ENCODE peak calls at places on chromosomes 16 and 17, in five cellular contexts. P is left ventricle myocardium inferior, I is heart right ventricle, G is upper lobe of right lung, A is colonic mucosa. Z is an unnamed sample. For H3K4me1 and H3K27me3, the result is how much of the 10 kb centered on the place peaks cover.

GRCh38 chr16:88886915-88887521 is 20.6 kb upstream of the PABPN1L start:
- DNase-seq in P (peak), I (peak), G (peak), A (peak), Z (peak)

GRCh38 chr16:85415196-85415988 is 197.7 kb upstream of the GSE1 start:
- DNase-seq in P (peak), I (no peak), G (peak), A (no peak), Z (peak)

GRCh38 chr17:20010099-20010863 is 1.1 kb downstream of the SPECC1 start:
- DNase-seq in P (peak), I (peak), G (no peak), A (peak), Z (no peak)

GRCh38 chr16:67668495-67669157 is 2.0 kb downstream of the C16orf86 start:
- DNase-seq in P (no peak), I (no peak), G (no peak), A (no peak), Z (peak)

GRCh38 chr17:76515291-76515949 is 14.2 kb upstream of the RHBDF2 start:
- DNase-seq in P (peak), I (peak), G (peak), A (peak), Z (peak)

GRCh38 chr16:1291576-1291974 is 17.9 kb upstream of the UBE2I start:
- DNase-seq in P (no peak), I (no peak), G (no peak), A (no peak), Z (no peak)

GRCh38 chr16:55386534-55387296 is 62.7 kb downstream of the IRX6 start:
- DNase-seq in P (no peak), I (no peak), G (no peak), A (no peak), Z (no peak)

GRCh38 chr16:57485091-57485915 is 990 bp downstream of the DOK4 start:
- DNase-seq in P (no peak), I (no peak), G (peak), A (peak), Z (no peak)

GRCh38 chr16:89289428-89290395 is 72.2 kb downstream of the ZNF778 start:
- DNase-seq in P (peak), I (peak), G (peak), A (peak), Z (peak)

GRCh38 chr16:77823067-77823466 is 34.7 kb downstream of the VAT1L start:
- DNase-seq in P (no peak), I (no peak), G (no peak), A (no peak), Z (no peak)

GRCh38 chr17:77141846-77142449 is 1.2 kb downstream of the SEC14L1 start:
- DNase-seq in P (no peak), I (no peak), G (no peak), A (no peak), Z (no peak)

GRCh38 chr17:42530952-42531454 is 5.0 kb upstream of the NAGLU start:
- DNase-seq in P (no peak), I (no peak), G (no peak), A (no peak), Z (no peak)
- H3K4me1 ChIP-seq in P (under half), I (under half), G (under half), A (under half), Z (under half)

GRCh38 chr17:6098050-6098449 is 27.9 kb downstream of the WSCD1 start:
- DNase-seq in P (no peak), I (no peak), G (peak), A (no peak), Z (no peak)

GRCh38 chr17:6100146-6100545 is 30.0 kb downstream of the WSCD1 start:
- DNase-seq in P (no peak), I (no peak), G (peak), A (no peak), Z (no peak)

GRCh38 chr17:6099492-6099891 is 29.3 kb downstream of the WSCD1 start:
- DNase-seq in P (no peak), I (no peak), G (peak), A (no peak), Z (no peak)

GRCh38 chr17:6097005-6097279 is 26.8 kb downstream of the WSCD1 start:
- DNase-seq in P (no peak), I (no peak), G (no peak), A (no peak), Z (peak)

GRCh38 chr17:6098466-6099180 is 28.4 kb downstream of the WSCD1 start:
- DNase-seq in P (peak), I (peak), G (peak), A (no peak), Z (no peak)
- TF ChIP-seq CTCF in P (no peak), I (no peak), G (no peak), A (no peak), Z (no peak)

DNA sequence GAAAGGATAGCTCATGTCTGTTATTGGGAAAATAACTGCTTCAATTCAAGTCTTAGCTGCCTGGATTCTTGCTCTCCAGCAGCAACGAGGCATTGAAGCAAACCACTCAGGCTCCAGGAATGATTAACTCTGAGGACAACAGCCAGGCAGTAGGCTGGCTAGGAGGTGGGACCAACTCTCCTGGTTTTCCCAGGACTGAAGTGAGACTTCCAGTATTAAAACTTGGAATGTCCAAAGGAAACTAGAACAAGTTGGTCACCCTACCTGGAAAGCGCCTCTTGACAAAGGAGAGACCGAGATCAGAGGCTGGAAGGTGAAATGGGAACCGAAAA is 100.7 kb downstream of the SALL1 start:
- DNase-seq in P (no peak), I (no peak), G (no peak), A (no peak), Z (no peak)
- H3K27me3 ChIP-seq in P (under half), I (under half), G (under half), A (under half), Z (under half)

GRCh38 chr17:55208078-55208812 is 56.5 kb upstream of the HLF start:
- DNase-seq in P (no peak), I (no peak), G (no peak), A (no peak), Z (no peak)

GRCh38 chr17:55210292-55210691 is 54.5 kb upstream of the HLF start:
- DNase-seq in P (no peak), I (no peak), G (no peak), A (no peak), Z (no peak)

GRCh38 chr17:55215711-55216110 is 49.0 kb upstream of the HLF start:
- DNase-seq in P (no peak), I (no peak), G (peak), A (no peak), Z (peak)

DNA sequence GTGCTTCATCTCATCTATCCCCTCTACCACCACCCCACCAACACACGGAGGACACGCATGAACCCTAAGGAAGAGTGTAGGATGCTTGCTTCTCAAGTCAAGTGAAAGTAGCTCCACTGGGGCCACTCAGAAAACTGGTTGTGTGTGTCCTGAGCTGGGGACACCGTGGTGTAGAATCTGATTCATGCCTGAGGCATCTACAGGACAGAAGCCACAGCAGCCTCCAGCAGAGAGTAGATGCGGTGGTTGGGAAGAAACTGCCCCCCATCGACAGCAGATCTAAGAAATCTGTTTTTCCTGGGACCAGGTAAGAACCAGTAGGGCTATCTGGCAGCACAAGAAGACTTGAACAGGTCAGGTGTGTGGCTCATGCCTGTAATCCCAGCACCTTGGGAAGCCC is 51.9 kb upstream of the HLF start:
- DNase-seq in P (no peak), I (no peak), G (no peak), A (no peak), Z (no peak)
- H3K4me1 ChIP-seq in P (under half), I (under half), G (under half), A (under half), Z (under half)

DNA sequence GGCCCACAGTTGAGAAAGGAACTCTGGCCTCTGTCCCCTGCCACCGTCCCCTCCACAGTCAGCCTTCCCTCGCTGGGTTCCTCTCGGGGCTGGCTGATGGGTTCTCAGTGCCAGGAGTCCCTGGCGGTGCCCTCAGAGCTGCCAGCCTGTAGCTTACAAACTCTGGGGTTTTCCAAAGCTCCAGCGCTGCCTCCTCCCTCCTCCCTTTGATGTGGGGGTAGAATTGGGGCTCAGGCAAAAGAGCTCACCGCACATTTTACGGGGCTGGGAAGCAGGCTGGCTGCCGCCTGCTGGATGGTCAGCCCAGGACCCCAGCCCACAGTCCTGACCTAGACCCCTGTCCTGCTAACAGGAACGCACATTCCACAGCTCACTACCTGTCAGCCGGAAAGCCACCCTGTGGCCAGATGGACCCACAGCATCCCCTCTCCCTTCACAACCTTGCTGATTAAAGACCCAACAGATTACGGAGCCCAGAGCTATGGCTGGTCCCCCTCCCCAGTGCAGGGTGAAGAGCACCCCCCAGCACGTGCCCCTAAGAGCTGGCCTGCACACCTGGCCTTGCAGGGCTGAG is 6.0 kb downstream of the VASN start:
- DNase-seq in P (no peak), I (no peak), G (no peak), A (no peak), Z (no peak)
- TF ChIP-seq CTCF in P (no peak), I (no peak), G (no peak), A (no peak), Z (no peak)

GRCh38 chr17:30599424-30600061 is 122.3 kb downstream of the GOSR1 start:
- DNase-seq in P (no peak), I (no peak), G (no peak), A (peak), Z (no peak)
- H3K27me3 ChIP-seq in P (under half), I (under half), G (under half), A (under half), Z (under half)

GRCh38 chr17:18321309-18321708 is 6.2 kb downstream of the SMCR8 start:
- DNase-seq in P (no peak), I (no peak), G (no peak), A (no peak), Z (no peak)
- H3K4me1 ChIP-seq in P (half or more), I (under half), G (under half), A (under half), Z (half or more)

DNA sequence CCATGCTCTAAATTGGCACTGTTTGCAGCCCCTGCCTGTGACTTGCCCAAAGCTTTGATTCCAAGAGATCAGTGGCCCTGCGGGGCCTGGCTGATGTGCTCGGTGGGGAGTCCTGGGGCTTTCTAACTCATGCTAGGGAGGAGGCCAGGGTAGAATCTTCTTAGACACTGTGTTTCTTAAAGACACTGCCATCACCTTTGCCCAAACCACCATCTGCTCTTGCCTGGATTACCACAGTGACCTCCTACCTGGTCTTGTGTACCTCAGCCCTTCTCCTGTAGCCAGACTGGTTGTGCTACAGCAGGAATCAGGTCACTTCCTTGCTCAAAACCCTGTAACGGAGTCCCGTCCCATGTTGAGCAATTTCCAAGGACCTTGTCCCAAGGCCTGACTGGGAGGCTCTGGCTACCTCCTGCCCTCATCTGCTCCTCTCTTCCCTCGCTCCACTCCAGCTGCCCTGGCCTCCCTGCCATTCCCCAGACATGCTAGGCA is 71.7 kb downstream of the WWP2 start:
- DNase-seq in P (no peak), I (no peak), G (no peak), A (peak), Z (no peak)
- TF ChIP-seq CTCF in P (no peak), I (no peak), G (no peak), A (no peak), Z (no peak)

GRCh38 chr17:37747222-37747621 is 2.4 kb upstream of the HNF1B start:
- DNase-seq in P (no peak), I (no peak), G (no peak), A (no peak), Z (no peak)
- H3K27me3 ChIP-seq in P (half or more), I (half or more), G (half or more), A (under half), Z (half or more)